ENCODE peak calls at places on chromosomes 6 and 20, in five cellular contexts. C, O, B, U and N are unnamed samples.
A peak's percentile ranks its signal among the peaks of the same experiment; 100 is the strongest.

GRCh38 chr6:36777806-36778205 is 61.4 kb downstream of the CPNE5 start:
- DNase-seq in B (no peak), O (no peak), C (no peak), U (no peak), N (no peak)

GRCh38 chr20:38730989-38731737 is 6.9 kb downstream of the SLC32A1 start:
- DNase-seq in B (peak; percentile 83), C (peak; percentile 80), O (peak; percentile 61), U (peak; percentile 91), N (no peak)

GRCh38 chr6:126786262-126786661 is 332.2 kb upstream of the RSPO3 start:
- DNase-seq in O (no peak), U (no peak), C (no peak), B (no peak), N (no peak)

GRCh38 chr20:20820780-20821495 is 108.5 kb upstream of the RALGAPA2 start:
- DNase-seq in B (no peak), C (no peak), O (no peak), U (no peak), N (no peak)

GRCh38 chr20:44692932-44693476 is 22.2 kb upstream of the CCN5 start:
- DNase-seq in O (no peak), C (no peak), B (peak; percentile 93), U (peak; percentile 98), N (peak; percentile 100)

GRCh38 chr6:31767096-31767645 is 4.7 kb downstream of the SAPCD1 start:
- DNase-seq in C (no peak), O (no peak), U (no peak), B (no peak), N (no peak)

GRCh38 chr20:36487069-36487468 is 54.2 kb upstream of the MYL9 start:
- DNase-seq in C (no peak), B (peak; percentile 37), O (no peak), U (no peak), N (no peak)

GRCh38 chr20:62705626-62706025 is 3.0 kb upstream of the NTSR1 start:
- DNase-seq in C (no peak), O (no peak), B (peak; percentile 42), U (no peak), N (no peak)

GRCh38 chr6:13496508-13497180 is 9.2 kb upstream of the GFOD1 start:
- DNase-seq in O (no peak), U (no peak), C (no peak), B (no peak), N (no peak)

GRCh38 chr6:28863607-28864320 is 60.0 kb downstream of the TRIM27 start:
- DNase-seq in B (peak; percentile 80), U (peak; percentile 87), C (peak; percentile 80), O (peak; percentile 70), N (peak; percentile 71)

GRCh38 chr6:139230421-139230840 is 61.4 kb downstream of the TXLNB start:
- DNase-seq in C (peak; percentile 55), U (peak; percentile 41), B (no peak), O (no peak), N (no peak)

GRCh38 chr6:73577605-73578160 is 56.9 kb upstream of the EEF1A1 start:
- DNase-seq in U (no peak), O (no peak), B (no peak), C (no peak), N (no peak)

GRCh38 chr20:63610581-63611435 is 16.1 kb downstream of the GMEB2 start:
- DNase-seq in U (no peak), C (no peak), B (no peak), O (no peak), N (no peak)

GRCh38 chr6:16136536-16137450 is 7.9 kb downstream of the MYLIP start:
- DNase-seq in B (no peak), C (no peak), U (no peak), O (no peak), N (peak; percentile 51)

GRCh38 chr20:6708010-6708409 is 59.5 kb upstream of the BMP2 start:
- DNase-seq in B (peak; percentile 87), U (peak; percentile 92), C (no peak), O (no peak), N (no peak)

GRCh38 chr6:134145786-134146185 is 93.4 kb upstream of the SLC2A12 start:
- DNase-seq in O (no peak), U (no peak), C (no peak), B (no peak), N (no peak)

GRCh38 chr20:7505152-7505834 is 435.0 kb downstream of the HAO1 start:
- DNase-seq in U (no peak), C (no peak), O (no peak), B (no peak), N (no peak)

GRCh38 chr6:26240981-26241770 is 123.8 kb upstream of the BTN3A2 start:
- DNase-seq in O (no peak), U (no peak), B (no peak), C (no peak), N (no peak)

GRCh38 chr6:166691199-166691598 is 64.1 kb upstream of the RPS6KA2 start:
- DNase-seq in C (peak; percentile 84), B (peak; percentile 75), O (no peak), U (no peak), N (no peak)

GRCh38 chr6:164404802-164405488 is 904.5 kb downstream of the C6orf118 start:
- DNase-seq in O (no peak), C (no peak), B (no peak), U (no peak), N (no peak)

GRCh38 chr6:129186988-129187387 is 304.1 kb downstream of the LAMA2 start:
- DNase-seq in U (no peak), B (no peak), O (no peak), C (no peak), N (peak; percentile 87)

GRCh38 chr6:137389150-137389664 is 105.0 kb downstream of the OLIG3 start:
- DNase-seq in B (no peak), U (no peak), O (no peak), C (no peak), N (peak; percentile 6)

GRCh38 chr6:1190361-1190760 is 121.5 kb upstream of the FOXQ1 start:
- DNase-seq in U (no peak), O (no peak), C (no peak), B (no peak), N (peak; percentile 98)

GRCh38 chr20:6008254-6008653 is 45.6 kb downstream of the LRRN4 start:
- DNase-seq in U (no peak), C (peak; percentile 22), B (peak; percentile 71), O (peak; percentile 20), N (peak; percentile 90)

GRCh38 chr6:5536644-5537043 is 275.3 kb downstream of the FARS2 start:
- DNase-seq in B (no peak), U (no peak), O (no peak), C (no peak), N (no peak)